ENCODE peak calls at places on chromosomes 5 and 9, in six cellular contexts. H is caudate nucleus, S is left colon, P is MM.1S, R is T follicular helper cell, V is iris pigment epithelial cell. X is an unnamed sample.
A peak's percentile ranks its signal among the peaks of the same experiment; 100 is the strongest.

GRCh38 chr5:80037366-80037765 is 2.2 kb downstream of the THBS4 start:
- DNase-seq in R (no peak), V (no peak), S (no peak), H (no peak), P (no peak), X (no peak)

GRCh38 chr9:131733601-131734061 is 6.2 kb downstream of the RAPGEF1 start:
- DNase-seq in S (peak; percentile 62), P (peak; percentile 15), V (peak; percentile 96), R (no peak), H (no peak), X (peak; percentile 82)

GRCh38 chr5:140869555-140869886 is 764 bp downstream of the PCDHA11 start:
- DNase-seq in V (no peak), R (no peak), P (no peak), H (no peak), S (no peak), X (no peak)

GRCh38 chr5:126624534-126624933 is 23.8 kb downstream of the PHAX start:
- DNase-seq in S (no peak), R (no peak), H (no peak), V (peak; percentile 95), P (no peak), X (no peak)

GRCh38 chr9:19371942-19372341 is 8.1 kb downstream of the RPS6 start:
- DNase-seq in S (no peak), V (peak; percentile 42), R (no peak), P (no peak), H (no peak), X (no peak)

GRCh38 chr5:91486638-91487037 is 103.5 kb upstream of the ARRDC3 start:
- DNase-seq in H (no peak), P (no peak), V (peak; percentile 43), R (no peak), S (no peak), X (no peak)

GRCh38 chr9:26856413-26857032 is 36.1 kb downstream of the CAAP1 start:
- DNase-seq in H (no peak), V (peak; percentile 62), P (peak; percentile 52), R (no peak), S (peak; percentile 9), X (no peak)

GRCh38 chr5:147752666-147753290 is 29.8 kb downstream of the JAKMIP2 start:
- DNase-seq in S (no peak), R (no peak), P (no peak), H (no peak), V (no peak), X (no peak)

GRCh38 chr5:151740958-151741373 is 17.5 kb downstream of the ATOX1 start:
- DNase-seq in S (no peak), V (peak; percentile 81), H (no peak), P (no peak), R (no peak), X (no peak)